ENCODE peak calls at places on chromosome 4, in five cellular contexts. One of them, this sample, is unnamed. For H3K27me3, the result is how much of the 10 kb centered on the place peaks cover.

GRCh38 chr4:106986486-106986885 is 49.6 kb downstream of the DKK2 start:
- DNase-seq in breast epithelium: no peak
- DNase-seq in sigmoid colon: no peak
- DNase-seq in prostate gland: no peak
- DNase-seq in transverse colon: no peak
- DNase-seq in this sample: no peak

GRCh38 chr4:170007113-170007512 is 19.1 kb downstream of the MFAP3L start:
- DNase-seq in prostate gland: no peak
- DNase-seq in transverse colon: no peak
- DNase-seq in sigmoid colon: no peak
- DNase-seq in breast epithelium: no peak
- DNase-seq in this sample: no peak

GRCh38 chr4:175330236-175330635 is 412.1 kb downstream of the ADAM29 start:
- DNase-seq in breast epithelium: no peak
- DNase-seq in sigmoid colon: no peak
- DNase-seq in prostate gland: no peak
- DNase-seq in transverse colon: no peak
- DNase-seq in this sample: no peak

GRCh38 chr4:133921280-133922195 is 280.1 kb downstream of the PABPC4L start:
- DNase-seq in breast epithelium: no peak
- DNase-seq in transverse colon: no peak
- DNase-seq in sigmoid colon: no peak
- DNase-seq in prostate gland: no peak
- DNase-seq in this sample: no peak

GRCh38 chr4:100261346-100261745 is 71.1 kb upstream of the DDIT4L start:
- DNase-seq in sigmoid colon: no peak
- DNase-seq in breast epithelium: no peak
- DNase-seq in prostate gland: no peak
- DNase-seq in transverse colon: no peak
- DNase-seq in this sample: no peak

GRCh38 chr4:39706334-39706733 is 8.4 kb downstream of the UBE2K start:
- DNase-seq in sigmoid colon: peak
- DNase-seq in transverse colon: peak
- DNase-seq in breast epithelium: peak
- DNase-seq in prostate gland: peak
- DNase-seq in this sample: no peak

GRCh38 chr4:106421441-106422296 is 53.1 kb upstream of the GIMD1 start:
- DNase-seq in transverse colon: no peak
- DNase-seq in prostate gland: no peak
- DNase-seq in breast epithelium: no peak
- DNase-seq in sigmoid colon: no peak
- DNase-seq in this sample: no peak

GRCh38 chr4:183905593-183906485 is 732 bp downstream of the STOX2 start:
- DNase-seq in sigmoid colon: no peak
- DNase-seq in breast epithelium: no peak
- DNase-seq in transverse colon: peak
- DNase-seq in prostate gland: peak
- DNase-seq in this sample: no peak

GRCh38 chr4:111231281-111231680 is 608.4 kb upstream of the PITX2 start:
- DNase-seq in breast epithelium: no peak
- DNase-seq in prostate gland: no peak
- DNase-seq in transverse colon: no peak
- DNase-seq in sigmoid colon: no peak
- DNase-seq in this sample: no peak

GRCh38 chr4:24126776-24127175 is 236.9 kb upstream of the PPARGC1A start:
- DNase-seq in sigmoid colon: no peak
- DNase-seq in prostate gland: no peak
- DNase-seq in breast epithelium: no peak
- DNase-seq in transverse colon: no peak
- DNase-seq in this sample: no peak
- TF ChIP-seq POLR2AphosphoS5 in sigmoid colon: no peak
- TF ChIP-seq POLR2AphosphoS5 in prostate gland: no peak
- TF ChIP-seq POLR2AphosphoS5 in breast epithelium: no peak
- TF ChIP-seq POLR2AphosphoS5 in transverse colon: no peak
- TF ChIP-seq POLR2AphosphoS5 in this sample: no peak

GRCh38 chr4:8143392-8144140 is 15.0 kb downstream of the ABLIM2 start:
- DNase-seq in sigmoid colon: no peak
- DNase-seq in prostate gland: no peak
- DNase-seq in transverse colon: no peak
- DNase-seq in breast epithelium: no peak
- DNase-seq in this sample: no peak
- H3K27me3 ChIP-seq in sigmoid colon: under half
- H3K27me3 ChIP-seq in prostate gland: under half
- H3K27me3 ChIP-seq in transverse colon: under half
- H3K27me3 ChIP-seq in breast epithelium: under half
- H3K27me3 ChIP-seq in this sample: under half

GRCh38 chr4:3434891-3435683 is 6.7 kb upstream of the HGFAC start:
- DNase-seq in sigmoid colon: no peak
- DNase-seq in transverse colon: no peak
- DNase-seq in prostate gland: no peak
- DNase-seq in breast epithelium: no peak
- DNase-seq in this sample: no peak
- TF ChIP-seq CTCF in sigmoid colon: no peak
- TF ChIP-seq CTCF in transverse colon: no peak
- TF ChIP-seq CTCF in prostate gland: no peak
- TF ChIP-seq CTCF in breast epithelium: no peak
- TF ChIP-seq CTCF in this sample: no peak

GRCh38 chr4:152537881-152538280 is 2.0 kb upstream of the FBXW7 start:
- DNase-seq in sigmoid colon: no peak
- DNase-seq in transverse colon: no peak
- DNase-seq in prostate gland: no peak
- DNase-seq in breast epithelium: no peak
- DNase-seq in this sample: no peak
- TF ChIP-seq POLR2AphosphoS5 in sigmoid colon: no peak
- TF ChIP-seq POLR2AphosphoS5 in transverse colon: no peak
- TF ChIP-seq POLR2AphosphoS5 in prostate gland: no peak
- TF ChIP-seq POLR2AphosphoS5 in breast epithelium: no peak
- TF ChIP-seq POLR2AphosphoS5 in this sample: no peak

DNA sequence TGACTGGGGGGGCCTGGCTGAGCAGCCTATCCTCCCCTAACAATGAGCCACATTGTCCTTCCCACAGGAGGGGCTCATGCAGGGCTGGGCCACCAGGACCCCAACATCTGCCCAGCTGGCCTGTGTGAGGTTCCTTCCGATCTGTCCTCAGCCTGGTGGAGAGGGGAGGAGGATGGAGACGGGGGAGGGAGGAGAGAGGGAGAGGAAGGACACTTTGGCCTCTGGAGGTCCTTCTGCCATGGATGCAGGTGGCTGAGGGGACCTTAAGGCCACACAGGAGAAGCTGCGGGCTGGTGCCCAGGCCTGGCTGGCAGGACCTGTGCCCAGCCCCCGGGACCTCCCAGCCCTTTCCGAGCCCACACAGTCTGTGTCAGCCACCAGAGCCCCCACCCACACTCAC is 52.8 kb upstream of the NKX1-1 start:
- DNase-seq in transverse colon: no peak
- DNase-seq in prostate gland: no peak
- DNase-seq in breast epithelium: peak
- DNase-seq in sigmoid colon: no peak
- DNase-seq in this sample: no peak
- H3K27me3 ChIP-seq in transverse colon: half or more
- H3K27me3 ChIP-seq in prostate gland: under half
- H3K27me3 ChIP-seq in breast epithelium: under half
- H3K27me3 ChIP-seq in sigmoid colon: under half
- H3K27me3 ChIP-seq in this sample: half or more

GRCh38 chr4:142875117-142875516 is 29.0 kb upstream of the INPP4B start:
- DNase-seq in prostate gland: no peak
- DNase-seq in breast epithelium: no peak
- DNase-seq in sigmoid colon: no peak
- DNase-seq in transverse colon: no peak
- DNase-seq in this sample: no peak
- TF ChIP-seq CTCF in prostate gland: no peak
- TF ChIP-seq CTCF in breast epithelium: no peak
- TF ChIP-seq CTCF in sigmoid colon: no peak
- TF ChIP-seq CTCF in transverse colon: no peak
- TF ChIP-seq CTCF in this sample: no peak

DNA sequence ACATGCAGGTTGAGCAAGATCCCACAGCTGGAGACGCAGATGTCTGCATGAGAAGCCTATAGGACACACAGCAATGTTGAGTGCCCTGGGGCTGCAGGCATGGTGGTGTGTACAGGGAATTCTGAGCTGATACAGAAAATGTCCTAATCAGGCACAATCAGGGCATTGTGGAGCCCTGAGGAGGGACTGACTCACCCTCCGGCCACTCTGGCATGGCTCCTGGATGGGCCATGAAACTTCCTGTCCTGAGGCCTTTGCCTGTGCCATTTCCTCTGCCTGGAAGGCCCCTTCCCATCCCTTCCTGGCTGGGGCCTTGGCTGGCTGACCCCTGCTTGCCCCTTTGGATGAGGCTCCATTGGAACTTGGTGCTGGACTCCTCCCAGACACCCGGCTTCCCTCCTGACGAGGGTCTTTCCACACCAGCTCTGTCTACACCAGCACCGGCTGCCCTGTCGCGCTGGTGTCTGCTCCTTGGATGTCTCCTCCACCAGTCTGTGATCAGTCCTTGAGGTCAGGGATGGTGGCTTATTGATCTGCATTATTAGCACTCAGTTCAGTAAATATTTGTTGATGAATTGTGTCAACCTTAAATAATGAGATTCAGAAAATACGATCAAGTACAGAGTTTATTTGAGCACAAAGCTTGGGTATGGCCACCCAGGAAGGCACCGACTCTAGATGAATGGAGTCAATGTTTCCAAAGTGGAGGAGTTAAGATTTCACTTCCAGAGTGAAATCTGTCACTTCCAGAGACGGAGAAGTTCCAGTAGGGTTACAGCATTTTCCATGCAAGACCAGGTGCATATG is 16.8 kb upstream of the AFAP1 start:
- DNase-seq in sigmoid colon: no peak
- DNase-seq in prostate gland: no peak
- DNase-seq in transverse colon: no peak
- DNase-seq in breast epithelium: no peak
- DNase-seq in this sample: no peak
- TF ChIP-seq POLR2AphosphoS5 in sigmoid colon: no peak
- TF ChIP-seq POLR2AphosphoS5 in prostate gland: peak
- TF ChIP-seq POLR2AphosphoS5 in transverse colon: peak
- TF ChIP-seq POLR2AphosphoS5 in breast epithelium: no peak
- TF ChIP-seq POLR2AphosphoS5 in this sample: peak